ENCODE peak calls at places on chromosome 6, in six cellular contexts. One of them, this sample, is unnamed.

GRCh38 chr6:50936277-50936681 is 117.6 kb downstream of the TFAP2B start:
- DNase-seq in neuronal stem cell: no peak
- DNase-seq in mesenchymal stem cell: no peak
- DNase-seq in H1: no peak
- DNase-seq in H9: no peak
- DNase-seq in IMR-90: no peak
- DNase-seq in this sample: no peak

GRCh38 chr6:146381486-146381885 is 162.1 kb upstream of the RAB32 start:
- DNase-seq in IMR-90: no peak
- DNase-seq in H9: no peak
- DNase-seq in neuronal stem cell: no peak
- DNase-seq in mesenchymal stem cell: no peak
- DNase-seq in H1: no peak
- DNase-seq in this sample: no peak

GRCh38 chr6:43144879-43145278 is 26.2 kb upstream of the SRF start:
- DNase-seq in H1: no peak
- DNase-seq in IMR-90: peak
- DNase-seq in mesenchymal stem cell: no peak
- DNase-seq in neuronal stem cell: no peak
- DNase-seq in H9: no peak
- DNase-seq in this sample: no peak

GRCh38 chr6:11315743-11316437 is 83.4 kb upstream of the NEDD9 start:
- DNase-seq in neuronal stem cell: no peak
- DNase-seq in H9: no peak
- DNase-seq in H1: no peak
- DNase-seq in IMR-90: peak
- DNase-seq in mesenchymal stem cell: peak
- DNase-seq in this sample: no peak

GRCh38 chr6:8065519-8065911 is 1.3 kb upstream of the BLOC1S5 start:
- DNase-seq in mesenchymal stem cell: no peak
- DNase-seq in IMR-90: peak
- DNase-seq in neuronal stem cell: no peak
- DNase-seq in H1: no peak
- DNase-seq in H9: no peak
- DNase-seq in this sample: no peak

GRCh38 chr6:144284753-144285547 is at the start of gene UTRN:
- DNase-seq in H9: peak
- DNase-seq in mesenchymal stem cell: peak
- DNase-seq in IMR-90: peak
- DNase-seq in H1: no peak
- DNase-seq in neuronal stem cell: peak
- DNase-seq in this sample: peak

GRCh38 chr6:24125980-24126379 is at the start of gene NRSN1:
- DNase-seq in H9: peak
- DNase-seq in neuronal stem cell: peak
- DNase-seq in H1: peak
- DNase-seq in mesenchymal stem cell: no peak
- DNase-seq in IMR-90: no peak
- DNase-seq in this sample: no peak

GRCh38 chr6:100167585-100167984 is 173.6 kb upstream of the MCHR2 start:
- DNase-seq in neuronal stem cell: no peak
- DNase-seq in IMR-90: no peak
- DNase-seq in H9: no peak
- DNase-seq in H1: no peak
- DNase-seq in mesenchymal stem cell: no peak
- DNase-seq in this sample: no peak

GRCh38 chr6:150159757-150160156 is 16.9 kb downstream of the PPP1R14C start:
- DNase-seq in H9: no peak
- DNase-seq in neuronal stem cell: no peak
- DNase-seq in H1: no peak
- DNase-seq in IMR-90: no peak
- DNase-seq in mesenchymal stem cell: no peak
- DNase-seq in this sample: no peak

GRCh38 chr6:43666181-43666920 is 21.2 kb downstream of the MRPS18A start:
- DNase-seq in H1: no peak
- DNase-seq in mesenchymal stem cell: no peak
- DNase-seq in IMR-90: no peak
- DNase-seq in H9: no peak
- DNase-seq in neuronal stem cell: no peak
- DNase-seq in this sample: no peak

GRCh38 chr6:146358341-146359046 is 185.1 kb upstream of the RAB32 start:
- DNase-seq in mesenchymal stem cell: peak
- DNase-seq in IMR-90: no peak
- DNase-seq in H1: no peak
- DNase-seq in neuronal stem cell: no peak
- DNase-seq in H9: no peak
- DNase-seq in this sample: peak

GRCh38 chr6:43096451-43097097 is 20.5 kb downstream of the PTK7 start:
- DNase-seq in neuronal stem cell: no peak
- DNase-seq in IMR-90: peak
- DNase-seq in H1: no peak
- DNase-seq in mesenchymal stem cell: peak
- DNase-seq in H9: peak
- DNase-seq in this sample: peak

GRCh38 chr6:46838033-46838432 is 44.8 kb downstream of the MEP1A start:
- DNase-seq in H9: no peak
- DNase-seq in H1: no peak
- DNase-seq in mesenchymal stem cell: no peak
- DNase-seq in IMR-90: no peak
- DNase-seq in neuronal stem cell: no peak
- DNase-seq in this sample: no peak

GRCh38 chr6:157025459-157025858 is 248.3 kb downstream of the ARID1B start:
- DNase-seq in H1: no peak
- DNase-seq in IMR-90: peak
- DNase-seq in H9: no peak
- DNase-seq in neuronal stem cell: no peak
- DNase-seq in mesenchymal stem cell: peak
- DNase-seq in this sample: no peak

GRCh38 chr6:45644720-45645119 is 267.0 kb upstream of the SUPT3H start:
- DNase-seq in IMR-90: no peak
- DNase-seq in H1: no peak
- DNase-seq in H9: no peak
- DNase-seq in mesenchymal stem cell: no peak
- DNase-seq in neuronal stem cell: no peak
- DNase-seq in this sample: no peak

GRCh38 chr6:79941489-79942151 is 5.7 kb downstream of the ELOVL4 start:
- DNase-seq in IMR-90: no peak
- DNase-seq in neuronal stem cell: no peak
- DNase-seq in H1: no peak
- DNase-seq in H9: no peak
- DNase-seq in mesenchymal stem cell: peak
- DNase-seq in this sample: no peak

GRCh38 chr6:6730831-6731230 is 142.3 kb downstream of the LY86 start:
- DNase-seq in H9: no peak
- DNase-seq in mesenchymal stem cell: peak
- DNase-seq in neuronal stem cell: no peak
- DNase-seq in H1: no peak
- DNase-seq in IMR-90: peak
- DNase-seq in this sample: peak

GRCh38 chr6:124040655-124041054 is 237.0 kb downstream of the NKAIN2 start:
- DNase-seq in mesenchymal stem cell: no peak
- DNase-seq in neuronal stem cell: no peak
- DNase-seq in H1: no peak
- DNase-seq in IMR-90: no peak
- DNase-seq in H9: no peak
- DNase-seq in this sample: no peak

GRCh38 chr6:21615504-21615903 is 22.0 kb downstream of the SOX4 start:
- DNase-seq in mesenchymal stem cell: no peak
- DNase-seq in IMR-90: peak
- DNase-seq in H9: no peak
- DNase-seq in neuronal stem cell: no peak
- DNase-seq in H1: no peak
- DNase-seq in this sample: peak

GRCh38 chr6:156953125-156953477 is 175.9 kb downstream of the ARID1B start:
- DNase-seq in neuronal stem cell: no peak
- DNase-seq in IMR-90: no peak
- DNase-seq in mesenchymal stem cell: no peak
- DNase-seq in H1: no peak
- DNase-seq in H9: no peak
- DNase-seq in this sample: peak

GRCh38 chr6:134299236-134299635 is 18.7 kb downstream of the SGK1 start:
- DNase-seq in mesenchymal stem cell: peak
- DNase-seq in IMR-90: peak
- DNase-seq in neuronal stem cell: no peak
- DNase-seq in H9: no peak
- DNase-seq in H1: no peak
- DNase-seq in this sample: no peak

GRCh38 chr6:113050979-113051378 is 703.8 kb downstream of the RFPL4B start:
- DNase-seq in IMR-90: no peak
- DNase-seq in mesenchymal stem cell: no peak
- DNase-seq in H1: peak
- DNase-seq in H9: peak
- DNase-seq in neuronal stem cell: peak
- DNase-seq in this sample: no peak

GRCh38 chr6:165010556-165011535 is 298.6 kb downstream of the C6orf118 start:
- DNase-seq in IMR-90: no peak
- DNase-seq in H1: no peak
- DNase-seq in mesenchymal stem cell: peak
- DNase-seq in H9: no peak
- DNase-seq in neuronal stem cell: no peak
- DNase-seq in this sample: peak

GRCh38 chr6:27019651-27020552 is 227.6 kb upstream of the PRSS16 start:
- DNase-seq in H1: peak
- DNase-seq in H9: peak
- DNase-seq in IMR-90: peak
- DNase-seq in mesenchymal stem cell: peak
- DNase-seq in neuronal stem cell: peak
- DNase-seq in this sample: peak

GRCh38 chr6:12595161-12595792 is 121.3 kb upstream of the PHACTR1 start:
- DNase-seq in H9: no peak
- DNase-seq in mesenchymal stem cell: peak
- DNase-seq in H1: no peak
- DNase-seq in neuronal stem cell: no peak
- DNase-seq in IMR-90: peak
- DNase-seq in this sample: peak

DNA sequence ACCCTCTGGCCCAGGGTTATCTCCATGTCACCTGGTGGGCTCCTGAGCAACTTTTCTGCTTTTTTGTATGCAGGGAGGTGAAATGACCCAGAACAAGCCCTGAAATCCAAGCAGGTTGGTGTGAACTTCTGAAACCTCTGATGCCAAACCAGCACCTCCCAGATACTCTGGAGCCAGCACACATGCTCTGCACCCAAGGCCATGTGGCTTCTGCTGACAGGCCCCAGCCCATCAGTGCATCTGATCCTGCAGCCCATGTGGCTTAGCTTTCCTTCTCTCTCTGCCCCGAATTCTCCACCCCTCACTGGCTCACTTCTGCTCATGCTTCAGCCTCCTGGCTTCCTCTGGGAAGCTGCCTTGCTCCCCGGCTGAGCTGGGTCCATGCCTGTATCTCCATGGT is 59.3 kb upstream of the RPS6KA2 start:
- DNase-seq in H1: no peak
- DNase-seq in H9: no peak
- DNase-seq in IMR-90: no peak
- DNase-seq in neuronal stem cell: no peak
- DNase-seq in mesenchymal stem cell: no peak
- DNase-seq in this sample: no peak
- H4K91ac ChIP-seq in H1: no peak
- H4K91ac ChIP-seq in H9: no peak
- H4K91ac ChIP-seq in IMR-90: no peak
- H4K91ac ChIP-seq in neuronal stem cell: no peak
- H4K91ac ChIP-seq in mesenchymal stem cell: no peak
- H4K91ac ChIP-seq in this sample: no peak

DNA sequence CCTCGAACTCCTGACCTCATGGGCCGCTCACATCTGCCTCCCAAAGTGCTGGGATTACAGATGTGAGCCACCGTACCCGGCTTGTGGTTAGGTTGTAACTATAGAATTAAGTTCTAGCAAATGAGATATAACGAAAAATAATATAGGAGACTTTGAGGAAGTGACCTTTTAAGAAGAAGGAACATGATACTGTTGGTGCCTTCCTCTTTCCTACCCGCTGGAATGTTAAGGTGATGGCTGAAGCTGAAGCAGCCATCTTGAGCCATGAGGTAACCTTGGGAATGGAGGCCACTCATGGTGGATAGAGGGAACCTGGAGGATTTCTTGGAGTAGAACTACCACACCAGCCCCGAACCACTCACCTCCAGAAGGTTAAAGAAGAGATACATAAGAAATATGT is 48.1 kb upstream of the MDGA1 start:
- DNase-seq in IMR-90: no peak
- DNase-seq in mesenchymal stem cell: no peak
- DNase-seq in H9: no peak
- DNase-seq in neuronal stem cell: no peak
- DNase-seq in H1: no peak
- DNase-seq in this sample: no peak
- H2AFZ ChIP-seq in IMR-90: no peak
- H2AFZ ChIP-seq in mesenchymal stem cell: no peak
- H2AFZ ChIP-seq in H9: no peak
- H2AFZ ChIP-seq in neuronal stem cell: no peak
- H2AFZ ChIP-seq in H1: no peak
- H2AFZ ChIP-seq in this sample: no peak

DNA sequence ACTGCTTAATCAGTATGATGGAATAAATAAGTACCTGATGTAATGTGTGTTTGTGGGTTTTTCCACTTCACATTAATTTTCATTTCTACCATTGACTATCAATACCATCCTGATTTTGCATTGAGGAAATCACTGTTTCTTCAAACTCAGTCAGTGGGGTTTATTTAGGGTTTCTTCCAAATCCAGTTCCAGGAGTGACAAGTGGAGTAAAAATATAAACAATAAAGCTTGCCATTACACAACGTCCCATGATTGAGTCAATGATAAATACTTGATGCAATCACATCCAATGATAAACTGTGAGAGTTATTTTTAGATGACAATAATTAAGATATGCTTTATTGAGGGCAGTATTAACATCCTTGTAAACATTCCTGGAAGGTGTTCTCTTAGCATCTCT is 1037.4 kb upstream of the GJE1 start:
- DNase-seq in IMR-90: no peak
- DNase-seq in neuronal stem cell: no peak
- DNase-seq in H9: no peak
- DNase-seq in mesenchymal stem cell: no peak
- DNase-seq in H1: no peak
- DNase-seq in this sample: no peak
- H3K23ac ChIP-seq in IMR-90: no peak
- H3K23ac ChIP-seq in neuronal stem cell: no peak
- H3K23ac ChIP-seq in H9: no peak
- H3K23ac ChIP-seq in mesenchymal stem cell: no peak
- H3K23ac ChIP-seq in H1: no peak
- H3K23ac ChIP-seq in this sample: no peak

GRCh38 chr6:14455942-14456648 is 338.5 kb downstream of the CD83 start:
- DNase-seq in H9: no peak
- DNase-seq in neuronal stem cell: no peak
- DNase-seq in mesenchymal stem cell: no peak
- DNase-seq in IMR-90: no peak
- DNase-seq in H1: no peak
- DNase-seq in this sample: no peak

GRCh38 chr6:14452567-14453527 is 335.3 kb downstream of the CD83 start:
- DNase-seq in H9: no peak
- DNase-seq in IMR-90: no peak
- DNase-seq in neuronal stem cell: no peak
- DNase-seq in H1: no peak
- DNase-seq in mesenchymal stem cell: no peak
- DNase-seq in this sample: peak

GRCh38 chr6:14453712-14454466 is 336.3 kb downstream of the CD83 start:
- DNase-seq in mesenchymal stem cell: no peak
- DNase-seq in H1: no peak
- DNase-seq in IMR-90: no peak
- DNase-seq in H9: no peak
- DNase-seq in neuronal stem cell: no peak
- DNase-seq in this sample: no peak

GRCh38 chr6:14455442-14455841 is 337.9 kb downstream of the CD83 start:
- DNase-seq in neuronal stem cell: no peak
- DNase-seq in H9: no peak
- DNase-seq in mesenchymal stem cell: no peak
- DNase-seq in IMR-90: no peak
- DNase-seq in H1: no peak
- DNase-seq in this sample: no peak

GRCh38 chr6:14454467-14454763 is 336.8 kb downstream of the CD83 start:
- DNase-seq in neuronal stem cell: no peak
- DNase-seq in IMR-90: no peak
- DNase-seq in mesenchymal stem cell: no peak
- DNase-seq in H9: no peak
- DNase-seq in H1: no peak
- DNase-seq in this sample: no peak
- H4K91ac ChIP-seq in neuronal stem cell: no peak
- H4K91ac ChIP-seq in IMR-90: no peak
- H4K91ac ChIP-seq in mesenchymal stem cell: no peak
- H4K91ac ChIP-seq in H9: no peak
- H4K91ac ChIP-seq in H1: no peak
- H4K91ac ChIP-seq in this sample: no peak

This sample was measured in trophoblast cell.